ENCODE peak calls at places on chromosomes 16 and 17, in eight cellular contexts. Z is psoas muscle, K is retinal pigment epithelial cell, Q is mucosa of descending colon, N is transverse colon, R is neural progenitor cell, W is bronchial epithelial cell, S is stomach. H is an unnamed sample.

GRCh38 chr16:64754279-64754678 is 367.6 kb downstream of the CDH11 start:
- DNase-seq in R (no peak), N (no peak), K (no peak), S (no peak), Z (no peak), W (no peak), Q (no peak), H (no peak)

GRCh38 chr16:62760398-62760797 is 724.2 kb upstream of the CDH8 start:
- DNase-seq in S (no peak), R (no peak), Z (no peak), N (no peak), Q (no peak), W (no peak), K (no peak), H (no peak)

GRCh38 chr16:12260119-12260646 is 283.6 kb downstream of the SNX29 start:
- DNase-seq in K (no peak), N (no peak), Q (no peak), R (no peak), Z (no peak), S (no peak), W (no peak), H (no peak)

GRCh38 chr16:65975049-65975708 is 391.3 kb upstream of the CDH5 start:
- DNase-seq in S (no peak), Z (no peak), N (no peak), W (peak), K (no peak), Q (no peak), R (peak), H (peak)

GRCh38 chr17:20189322-20189721 is 180.2 kb downstream of the SPECC1 start:
- DNase-seq in Z (no peak), R (peak), S (no peak), Q (no peak), K (no peak), W (peak), N (no peak), H (peak)

GRCh38 chr16:23407436-23408125 is 45.4 kb downstream of the COG7 start:
- DNase-seq in N (no peak), Z (no peak), W (no peak), R (no peak), Q (no peak), S (no peak), K (no peak), H (no peak)

GRCh38 chr17:76569607-76570279 is 15.9 kb downstream of the ST6GALNAC2 start:
- DNase-seq in R (peak), N (no peak), W (no peak), S (peak), Q (no peak), Z (peak), K (no peak), H (no peak)

GRCh38 chr16:86567701-86568571 is 1.3 kb downstream of the FOXC2 start:
- DNase-seq in K (no peak), W (no peak), N (no peak), S (no peak), Q (no peak), Z (no peak), R (peak), H (peak)

GRCh38 chr17:4577386-4577993 is 6.8 kb upstream of the SMTNL2 start:
- DNase-seq in N (no peak), Q (no peak), K (no peak), R (no peak), W (no peak), Z (no peak), S (no peak), H (no peak)

GRCh38 chr16:30030841-30031413 is at the start of gene TLCD3B:
- DNase-seq in W (no peak), S (no peak), K (no peak), Q (no peak), Z (no peak), N (no peak), R (peak), H (no peak)

GRCh38 chr17:75194879-75195278 is 10.6 kb upstream of the NUP85 start:
- DNase-seq in K (no peak), Q (no peak), N (no peak), R (no peak), W (no peak), Z (no peak), S (no peak), H (no peak)

GRCh38 chr16:81907681-81908080 is 103.6 kb downstream of the SDR42E1 start:
- DNase-seq in S (no peak), Q (no peak), N (no peak), Z (no peak), R (no peak), W (no peak), K (no peak), H (no peak)

GRCh38 chr16:56793504-56793903 is 63.6 kb downstream of the NUP93 start:
- DNase-seq in K (no peak), Q (peak), N (no peak), Z (no peak), S (no peak), R (no peak), W (peak), H (peak)

GRCh38 chr16:67504190-67505021 is 21.1 kb upstream of the AGRP start:
- DNase-seq in R (no peak), W (no peak), Q (peak), N (peak), Z (peak), S (no peak), K (no peak), H (no peak)

GRCh38 chr17:45702666-45703266 is 81.4 kb upstream of the CRHR1 start:
- DNase-seq in Q (no peak), K (no peak), S (no peak), N (no peak), Z (no peak), R (peak), W (peak), H (peak)

GRCh38 chr17:1156864-1157263 is 22.9 kb downstream of the ABR start:
- DNase-seq in N (no peak), W (no peak), Z (no peak), Q (no peak), R (no peak), K (no peak), S (no peak), H (no peak)

GRCh38 chr16:66801320-66802105 is at the start of gene TERB1:
- DNase-seq in Z (no peak), W (no peak), Q (no peak), N (no peak), K (no peak), S (no peak), R (no peak), H (no peak)

GRCh38 chr16:35102780-35103403 is 1643.5 kb downstream of the TP53TG3F start:
- DNase-seq in K (no peak), Q (no peak), W (no peak), S (no peak), R (no peak), N (no peak), Z (no peak), H (peak)

GRCh38 chr16:842631-843560 is 42.4 kb upstream of the GNG13 start:
- DNase-seq in N (no peak), R (no peak), K (no peak), S (no peak), W (no peak), Z (peak), Q (no peak), H (no peak)

GRCh38 chr16:14003119-14003570 is 68.0 kb upstream of the MRTFB start:
- DNase-seq in N (peak), Z (peak), R (peak), Q (peak), S (no peak), K (no peak), W (peak), H (peak)

GRCh38 chr17:38415250-38416194 is 12.7 kb upstream of the ARHGAP23 start:
- DNase-seq in Q (no peak), S (no peak), R (peak), K (no peak), N (peak), W (peak), Z (peak), H (peak)

GRCh38 chr17:74408830-74409229 is 23.1 kb upstream of the GPRC5C start:
- DNase-seq in N (no peak), S (peak), W (peak), K (no peak), R (no peak), Q (no peak), Z (no peak), H (no peak)

GRCh38 chr17:58302171-58302918 is 21.6 kb upstream of the MPO start:
- DNase-seq in Q (no peak), Z (no peak), K (no peak), N (no peak), R (no peak), S (peak), W (no peak), H (no peak)

GRCh38 chr17:2068589-2069051 is 13.7 kb downstream of the HIC1 start:
- DNase-seq in R (no peak), Z (no peak), W (peak), S (no peak), K (peak), Q (no peak), N (no peak), H (peak)

GRCh38 chr17:53896047-53896446 is 73.3 kb downstream of the KIF2B start:
- DNase-seq in Q (no peak), N (no peak), R (no peak), K (no peak), Z (no peak), W (no peak), S (no peak), H (peak)

GRCh38 chr17:60832206-60832605 is 154.6 kb downstream of the BCAS3 start:
- DNase-seq in Z (no peak), W (no peak), N (no peak), R (peak), K (peak), Q (no peak), S (no peak), H (no peak)

GRCh38 chr17:1746975-1747543 is 4.4 kb downstream of the SERPINF2 start:
- DNase-seq in K (no peak), Z (no peak), W (peak), N (peak), Q (peak), R (no peak), S (peak), H (peak)

GRCh38 chr16:64051826-64052225 is 1070.0 kb downstream of the CDH11 start:
- DNase-seq in Q (no peak), Z (no peak), S (no peak), W (peak), K (no peak), R (peak), N (no peak), H (peak)

GRCh38 chr17:2068101-2068518 is 13.2 kb downstream of the HIC1 start:
- DNase-seq in Z (no peak), S (no peak), N (no peak), W (no peak), Q (no peak), R (no peak), K (no peak), H (no peak)

GRCh38 chr16:88451586-88452484 is 1.2 kb upstream of the ZFPM1 start:
- DNase-seq in W (no peak), K (no peak), S (no peak), N (no peak), Z (no peak), Q (peak), R (no peak), H (no peak)
- H3K4me3 ChIP-seq in W (peak), K (peak), S (peak), N (peak), Z (peak), Q (no peak), R (no peak), H (peak)

GRCh38 chr17:81691196-81691595 is 7.4 kb downstream of the HGS start:
- DNase-seq in R (no peak), N (no peak), Z (no peak), S (no peak), W (no peak), Q (no peak), K (no peak), H (no peak)

GRCh38 chr17:81694810-81695209 is 8.4 kb upstream of the MRPL12 start:
- DNase-seq in N (no peak), S (no peak), W (no peak), Z (no peak), R (no peak), Q (no peak), K (no peak), H (no peak)

GRCh38 chr17:81691608-81692007 is 7.8 kb downstream of the HGS start:
- DNase-seq in N (no peak), S (no peak), Z (no peak), Q (no peak), K (no peak), W (no peak), R (no peak), H (no peak)

GRCh38 chr17:81695801-81696200 is 7.4 kb upstream of the MRPL12 start:
- DNase-seq in S (no peak), K (no peak), R (no peak), Z (no peak), W (no peak), N (no peak), Q (no peak), H (no peak)

GRCh38 chr17:81693491-81694360 is 9.4 kb upstream of the MRPL12 start:
- DNase-seq in N (no peak), Q (no peak), S (no peak), R (no peak), Z (no peak), K (no peak), W (no peak), H (no peak)
- TF ChIP-seq CTCF in N (no peak), Q (no peak), S (no peak), R (no peak), Z (no peak), K (no peak), W (no peak), H (no peak)

DNA sequence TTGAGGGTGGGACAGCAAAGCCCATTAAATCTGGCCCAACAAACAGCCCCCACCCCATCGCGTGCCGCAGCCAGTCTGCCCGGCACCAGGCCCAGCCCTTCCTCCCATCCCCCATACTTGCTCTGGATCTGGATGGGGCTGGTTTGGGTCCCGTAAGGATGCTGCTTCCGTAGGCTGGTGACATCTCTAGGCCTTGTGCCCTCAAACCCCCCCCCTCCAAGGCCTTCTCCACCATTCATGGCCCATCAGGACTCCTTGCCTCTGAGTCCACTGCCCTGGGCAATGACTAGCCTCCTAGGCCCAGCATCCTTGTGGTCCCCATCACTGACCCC is 844 bp upstream of the FAM83G start:
- DNase-seq in Q (peak), K (no peak), Z (no peak), N (no peak), R (no peak), W (no peak), S (no peak), H (no peak)
- H3K4me3 ChIP-seq in Q (no peak), K (no peak), Z (peak), N (no peak), R (no peak), W (no peak), S (no peak), H (no peak)

DNA sequence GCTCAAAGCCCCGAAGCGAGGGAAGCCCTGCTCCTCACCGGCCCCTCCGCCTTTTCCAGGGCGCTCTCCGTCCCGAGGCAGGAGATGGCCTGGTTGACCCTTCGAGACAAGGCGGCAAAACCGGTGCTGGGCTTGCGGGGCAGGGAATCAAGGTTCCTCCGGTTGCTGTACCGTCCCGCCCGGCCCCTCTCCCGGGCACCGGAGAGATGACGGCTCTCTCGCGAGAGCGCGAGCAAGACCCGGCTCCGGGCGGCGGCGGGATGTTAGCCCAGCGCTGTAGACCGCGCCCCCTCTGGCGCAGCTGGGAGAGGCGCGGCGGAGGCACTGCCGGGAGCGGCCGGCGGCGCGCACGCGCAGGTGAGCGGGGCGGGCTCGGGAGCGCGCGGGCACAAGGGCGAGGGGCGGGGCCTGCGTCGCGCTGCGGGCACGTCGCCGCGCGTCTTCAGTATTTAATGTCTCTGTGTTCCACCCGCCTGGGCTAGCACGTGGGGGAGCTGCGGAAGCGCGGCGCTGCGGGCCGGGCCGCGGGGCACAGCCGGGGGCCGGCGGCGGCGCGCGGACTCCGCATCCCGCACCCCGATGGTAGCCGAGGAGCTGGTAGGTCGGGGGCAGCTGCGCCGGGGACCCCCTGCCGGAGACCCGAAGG is at the start of gene AKAP1:
- DNase-seq in S (peak), Q (peak), R (peak), K (peak), N (peak), W (peak), Z (peak), H (peak)
- TF ChIP-seq CTCF in S (no peak), Q (no peak), R (peak), K (no peak), N (no peak), W (peak), Z (peak), H (peak)

DNA sequence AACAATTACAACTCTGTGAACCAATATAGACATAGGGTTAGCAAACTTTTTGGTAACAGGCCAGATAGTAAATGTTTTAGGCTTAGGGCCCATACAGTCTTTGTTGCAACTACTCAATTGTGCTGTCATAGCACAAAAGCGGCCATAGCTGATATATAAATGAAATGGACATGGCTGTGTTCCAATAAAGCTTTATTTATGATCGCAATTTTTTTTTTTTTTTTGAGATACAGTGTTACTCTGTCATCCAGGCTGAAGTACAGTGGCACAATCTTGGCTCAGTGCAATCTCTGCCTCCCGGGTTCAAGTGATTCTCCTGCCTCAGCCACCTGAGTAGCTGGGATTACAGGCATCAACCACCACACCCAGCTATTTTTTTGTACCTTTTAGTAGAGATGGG is 16.4 kb downstream of the XYLT1 start:
- DNase-seq in R (no peak), W (no peak), Z (no peak), S (no peak), K (no peak), N (no peak), Q (no peak), H (no peak)
- H3K4me3 ChIP-seq in R (no peak), W (no peak), Z (no peak), S (no peak), K (no peak), N (no peak), Q (no peak), H (no peak)

GRCh38 chr17:7241047-7241733 is 1.1 kb downstream of the GABARAP start:
- DNase-seq in Q (no peak), Z (no peak), K (no peak), R (no peak), S (no peak), W (no peak), N (no peak), H (no peak)

GRCh38 chr17:7237761-7238417 is 1.4 kb downstream of the PHF23 start:
- DNase-seq in K (no peak), R (peak), Z (peak), S (peak), Q (peak), W (no peak), N (peak), H (peak)

GRCh38 chr17:7238418-7239090 is 703 bp downstream of the PHF23 start:
- DNase-seq in W (no peak), S (no peak), Z (peak), N (no peak), K (no peak), R (peak), Q (no peak), H (peak)

GRCh38 chr17:7240375-7240774 is 1.1 kb upstream of the PHF23 start:
- DNase-seq in N (no peak), K (no peak), S (no peak), R (no peak), Q (no peak), Z (no peak), W (no peak), H (no peak)

GRCh38 chr17:7239091-7240027 is at the start of gene PHF23:
- DNase-seq in Q (peak), W (peak), Z (peak), K (peak), R (peak), N (peak), S (peak), H (peak)
- TF ChIP-seq CTCF in Q (no peak), W (no peak), Z (no peak), K (no peak), R (no peak), N (no peak), S (no peak), H (no peak)

GRCh38 chr16:2967211-2967631 is 1.9 kb upstream of the PAQR4 start:
- DNase-seq in N (no peak), K (no peak), Q (no peak), R (no peak), S (no peak), Z (no peak), W (no peak), H (no peak)

GRCh38 chr16:2968738-2969544 is at the start of gene PAQR4:
- DNase-seq in S (peak), Z (peak), Q (peak), K (peak), N (peak), R (peak), W (peak), H (peak)

GRCh38 chr16:2966803-2967184 is 2.4 kb upstream of the PAQR4 start:
- DNase-seq in K (no peak), R (peak), N (peak), Q (peak), S (peak), W (no peak), Z (no peak), H (no peak)

GRCh38 chr16:2968368-2968737 is 795 bp upstream of the PAQR4 start:
- DNase-seq in Z (no peak), K (no peak), N (peak), S (no peak), Q (peak), W (no peak), R (no peak), H (peak)

DNA sequence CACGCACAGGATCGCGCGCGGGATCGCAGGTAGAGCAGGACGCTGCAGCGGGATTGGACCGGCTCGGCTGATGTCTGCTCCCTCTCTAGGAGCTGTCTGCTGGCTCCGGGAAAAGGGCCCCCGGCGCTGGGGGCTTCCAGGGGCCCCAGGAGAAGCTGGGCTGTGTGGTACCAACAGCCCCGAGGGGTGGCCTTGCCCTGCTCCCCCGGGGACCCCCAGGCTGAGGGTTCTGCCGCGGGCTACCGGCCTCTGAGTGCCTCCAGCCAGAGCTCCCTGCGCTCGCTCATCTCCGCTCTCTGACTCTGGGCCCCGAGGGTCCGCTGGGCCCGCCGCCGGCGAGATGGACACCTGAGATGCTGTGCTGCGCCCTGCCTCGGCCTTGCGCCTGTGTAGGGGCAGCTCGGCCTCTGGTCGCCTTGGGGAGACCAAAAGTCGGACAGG is 1.4 kb upstream of the PAQR4 start:
- DNase-seq in Q (no peak), W (no peak), K (no peak), N (no peak), R (no peak), S (no peak), Z (no peak), H (no peak)
- H3K4me3 ChIP-seq in Q (no peak), W (no peak), K (no peak), N (peak), R (no peak), S (no peak), Z (no peak), H (no peak)

H was measured in epithelial cell of esophagus.